ENCODE peak calls at places on chromosomes 5 and 9, in nine cellular contexts. E is body of pancreas, S is fibroblast of lung, L is astrocyte of the cerebellum, M is neural crest cell, D is cardiac fibroblast, C is fibroblast of the aortic adventitia, O is nephron progenitor cell, F is lung. H is an unnamed sample.

GRCh38 chr9:113921366-113921765 is 45.3 kb downstream of the ZNF618 start:
- DNase-seq in E (no peak), S (no peak), L (no peak), M (no peak), D (no peak), C (no peak), O (no peak), F (no peak), H (no peak)

GRCh38 chr5:137743031-137743640 is 7.2 kb upstream of the KLHL3 start:
- DNase-seq in E (peak; percentile 60), S (peak; percentile 84), L (peak; percentile 70), M (peak; percentile 61), D (peak; percentile 87), C (peak; percentile 82), O (peak; percentile 55), F (no peak), H (peak; percentile 53)

GRCh38 chr5:168055982-168056381 is 235.5 kb upstream of the WWC1 start:
- DNase-seq in E (no peak), S (no peak), L (no peak), M (no peak), D (no peak), C (no peak), O (no peak), F (no peak), H (no peak)

GRCh38 chr9:101848485-101848919 is 110.1 kb upstream of the GRIN3A start:
- DNase-seq in E (no peak), S (no peak), L (no peak), M (no peak), D (no peak), C (no peak), O (no peak), F (no peak), H (no peak)

GRCh38 chr5:44783916-44784315 is 24.8 kb upstream of the MRPS30 start:
- DNase-seq in E (no peak), S (no peak), L (no peak), M (no peak), D (no peak), C (no peak), O (no peak), F (no peak), H (no peak)

GRCh38 chr5:80255752-80256479 is at the start of gene SERINC5:
- DNase-seq in E (peak; percentile 87), S (peak; percentile 77), L (no peak), M (peak; percentile 61), D (peak; percentile 78), C (peak; percentile 71), O (peak; percentile 82), F (peak; percentile 80), H (no peak)

GRCh38 chr5:168836603-168837245 is 257.6 kb upstream of the PANK3 start:
- DNase-seq in E (no peak), S (no peak), L (no peak), M (no peak), D (no peak), C (no peak), O (no peak), F (no peak), H (no peak)

GRCh38 chr9:128707446-128707845 is 5.1 kb downstream of the PKN3 start:
- DNase-seq in E (no peak), S (no peak), L (no peak), M (no peak), D (no peak), C (no peak), O (no peak), F (no peak), H (no peak)

GRCh38 chr9:113600871-113601545 is 137.5 kb downstream of the RGS3 start:
- DNase-seq in E (no peak), S (no peak), L (no peak), M (no peak), D (no peak), C (no peak), O (no peak), F (no peak), H (no peak)

GRCh38 chr9:21121079-21121478 is 20.6 kb downstream of the IFNW1 start:
- DNase-seq in E (no peak), S (no peak), L (no peak), M (no peak), D (no peak), C (no peak), O (no peak), F (no peak), H (no peak)

GRCh38 chr5:78648359-78649219 is at the start of gene LHFPL2:
- DNase-seq in E (peak; percentile 87), S (peak; percentile 73), L (no peak), M (peak; percentile 81), D (peak; percentile 66), C (peak; percentile 65), O (peak; percentile 91), F (peak; percentile 68), H (no peak)

GRCh38 chr9:981491-981898 is 5.0 kb downstream of the DMRT3 start:
- DNase-seq in E (no peak), S (no peak), L (no peak), M (no peak), D (no peak), C (no peak), O (peak; percentile 47), F (no peak), H (no peak)

GRCh38 chr9:107480386-107480789 is 9.2 kb downstream of the KLF4 start:
- DNase-seq in E (peak; percentile 8), S (peak; percentile 94), L (no peak), M (no peak), D (peak; percentile 84), C (peak; percentile 91), O (no peak), F (peak; percentile 35), H (peak; percentile 87)

GRCh38 chr5:65104831-65105230 is 336.1 kb downstream of the CWC27 start:
- DNase-seq in E (no peak), S (no peak), L (no peak), M (no peak), D (no peak), C (no peak), O (no peak), F (no peak), H (no peak)

GRCh38 chr5:65102501-65102825 is 333.7 kb downstream of the CWC27 start:
- DNase-seq in E (no peak), S (peak; percentile 8), L (no peak), M (no peak), D (no peak), C (no peak), O (no peak), F (no peak), H (no peak)

GRCh38 chr5:65103674-65104035 is 334.9 kb downstream of the CWC27 start:
- DNase-seq in E (no peak), S (no peak), L (no peak), M (no peak), D (no peak), C (no peak), O (no peak), F (no peak), H (no peak)

GRCh38 chr5:65101706-65102105 is 333.0 kb downstream of the CWC27 start:
- DNase-seq in E (no peak), S (peak; percentile 80), L (no peak), M (no peak), D (peak; percentile 33), C (peak; percentile 61), O (no peak), F (no peak), H (no peak)

GRCh38 chr5:65102826-65103673 is 334.3 kb downstream of the CWC27 start:
- DNase-seq in E (peak; percentile 73), S (peak; percentile 51), L (peak; percentile 37), M (no peak), D (peak; percentile 52), C (peak; percentile 30), O (no peak), F (peak; percentile 69), H (no peak)
- TF ChIP-seq CTCF in E (peak; percentile 31), S (peak; percentile 13), L (peak; percentile 30), M (no peak), D (no peak), C (peak; percentile 8), O (no peak), F (no peak), H (peak; percentile 21)

DNA sequence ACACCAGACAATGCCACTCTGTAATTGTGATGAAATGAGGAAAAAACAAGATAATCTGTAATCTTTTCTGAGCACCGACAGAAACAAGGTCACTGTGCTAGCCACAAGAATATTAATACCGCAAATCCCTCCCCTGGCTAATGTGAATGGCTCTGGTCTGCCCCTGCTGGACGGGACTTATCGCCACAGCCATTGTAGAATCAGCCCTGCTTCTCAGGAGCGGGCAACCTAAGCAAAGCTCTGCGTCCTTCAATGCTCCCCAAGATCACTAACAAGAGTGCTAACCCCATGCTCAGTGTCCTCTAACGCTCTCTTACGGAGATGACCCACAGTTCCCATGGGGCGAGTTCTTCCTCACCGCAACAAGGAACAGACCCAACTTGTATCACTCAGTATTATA is 42.7 kb downstream of the OR2V1 start:
- DNase-seq in E (no peak), S (no peak), L (no peak), M (no peak), D (peak; percentile 28), C (no peak), O (no peak), F (no peak), H (no peak)
- TF ChIP-seq CTCF in E (no peak), S (peak; percentile 21), L (no peak), M (peak; percentile 56), D (peak; percentile 41), C (peak; percentile 23), O (peak; percentile 41), F (no peak), H (peak; percentile 23)

GRCh38 chr5:24538345-24538744 is 106.4 kb downstream of the CDH10 start:
- DNase-seq in E (no peak), S (no peak), L (no peak), M (no peak), D (no peak), C (no peak), O (no peak), F (no peak), H (no peak)

GRCh38 chr5:24530907-24531306 is 113.9 kb downstream of the CDH10 start:
- DNase-seq in E (no peak), S (no peak), L (no peak), M (no peak), D (no peak), C (no peak), O (no peak), F (no peak), H (no peak)

GRCh38 chr5:24539625-24540024 is 105.2 kb downstream of the CDH10 start:
- DNase-seq in E (no peak), S (peak; percentile 37), L (no peak), M (no peak), D (no peak), C (no peak), O (no peak), F (no peak), H (no peak)

GRCh38 chr5:24535646-24536045 is 109.1 kb downstream of the CDH10 start:
- DNase-seq in E (no peak), S (no peak), L (no peak), M (no peak), D (no peak), C (no peak), O (no peak), F (no peak), H (no peak)
- TF ChIP-seq CTCF in E (no peak), S (no peak), L (no peak), M (no peak), D (no peak), C (no peak), O (no peak), F (no peak), H (no peak)

DNA sequence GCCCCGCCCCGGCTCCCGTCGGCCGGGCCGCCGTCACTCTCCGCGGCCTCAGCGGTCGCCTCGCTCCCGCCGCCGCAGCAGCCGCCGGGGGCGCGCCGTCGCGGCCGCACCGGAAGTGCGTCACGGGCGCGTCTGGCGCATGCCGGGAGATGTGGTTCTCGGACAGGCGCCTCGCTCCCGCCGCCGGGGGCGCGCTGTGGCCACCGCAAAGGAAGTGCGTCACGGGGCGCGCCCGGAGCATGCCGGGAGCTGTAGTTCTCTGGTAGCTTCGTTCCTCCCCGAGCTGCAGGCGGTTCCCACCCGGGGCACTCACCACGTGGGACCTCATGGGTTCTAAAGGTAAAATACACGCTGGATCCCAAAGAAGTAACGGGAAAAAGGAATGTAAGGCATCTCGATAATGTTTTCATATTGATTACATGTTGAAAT is at the start of gene UBAC1:
- DNase-seq in E (peak; percentile 97), S (peak; percentile 93), L (peak; percentile 77), M (peak; percentile 86), D (peak; percentile 94), C (peak; percentile 90), O (peak; percentile 94), F (peak; percentile 95), H (peak; percentile 75)
- TF ChIP-seq CTCF in E (peak; percentile 53), S (peak; percentile 16), L (peak; percentile 22), M (peak; percentile 44), D (peak; percentile 19), C (peak; percentile 45), O (no peak), F (peak; percentile 52), H (no peak)

H was measured in AG09319.